ENCODE peak calls at places on chromosome 5, in seven cellular contexts. Q, Y, W, C, L, R and K are unnamed samples. For H3K4me1, the result is how much of the 10 kb centered on the place peaks cover.

GRCh38 chr5:148805323-148806290 is 20.8 kb upstream of the ADRB2 start:
- DNase-seq in Q (no peak), Y (peak), W (no peak), C (peak), L (no peak), R (no peak), K (peak)

GRCh38 chr5:133754575-133755169 is 142.3 kb upstream of the FSTL4 start:
- DNase-seq in Q (no peak), Y (peak), W (no peak), C (peak), L (no peak), R (peak), K (no peak)

GRCh38 chr5:141914154-141914743 is 9.4 kb upstream of the DELE1 start:
- DNase-seq in Q (peak), Y (peak), W (peak), C (no peak), L (peak), R (peak), K (no peak)

GRCh38 chr5:143594913-143595818 is 191.7 kb upstream of the NR3C1 start:
- DNase-seq in Q (no peak), Y (peak), W (no peak), C (peak), L (no peak), R (peak), K (no peak)

GRCh38 chr5:114898602-114899001 is 271.1 kb downstream of the TRIM36 start:
- DNase-seq in Q (no peak), Y (no peak), W (no peak), C (no peak), L (no peak), R (no peak), K (no peak)

GRCh38 chr5:15533124-15533893 is 33.3 kb downstream of the FBXL7 start:
- DNase-seq in Q (no peak), Y (peak), W (no peak), C (peak), L (no peak), R (no peak), K (no peak)

GRCh38 chr5:13382232-13382631 is 562.3 kb downstream of the DNAH5 start:
- DNase-seq in Q (no peak), Y (no peak), W (no peak), C (no peak), L (no peak), R (no peak), K (no peak)

GRCh38 chr5:160278356-160278755 is 34.0 kb downstream of the CCNJL start:
- DNase-seq in Q (no peak), Y (no peak), W (no peak), C (no peak), L (no peak), R (no peak), K (no peak)

GRCh38 chr5:149044453-149045117 is 18.3 kb downstream of the SH3TC2 start:
- DNase-seq in Q (no peak), Y (no peak), W (no peak), C (no peak), L (no peak), R (no peak), K (no peak)

GRCh38 chr5:103389846-103390245 is 131.3 kb downstream of the MACIR start:
- DNase-seq in Q (no peak), Y (no peak), W (no peak), C (no peak), L (no peak), R (no peak), K (no peak)

GRCh38 chr5:168301593-168302388 is 10.3 kb downstream of the WWC1 start:
- DNase-seq in Q (no peak), Y (peak), W (no peak), C (no peak), L (no peak), R (peak), K (no peak)

GRCh38 chr5:148120317-148120716 is 48.0 kb upstream of the SPINK14 start:
- DNase-seq in Q (no peak), Y (no peak), W (no peak), C (no peak), L (no peak), R (no peak), K (no peak)

GRCh38 chr5:140295414-140295813 is 7.5 kb downstream of the PFDN1 start:
- DNase-seq in Q (no peak), Y (peak), W (peak), C (peak), L (peak), R (peak), K (no peak)

GRCh38 chr5:53613036-53613435 is 52.6 kb downstream of the NDUFS4 start:
- DNase-seq in Q (no peak), Y (no peak), W (no peak), C (no peak), L (no peak), R (peak), K (no peak)

GRCh38 chr5:31531543-31531887 is 378 bp downstream of the DROSHA start:
- DNase-seq in Q (peak), Y (peak), W (no peak), C (no peak), L (peak), R (peak), K (peak)

GRCh38 chr5:81756016-81756415 is 5.1 kb upstream of the SSBP2 start:
- DNase-seq in Q (no peak), Y (peak), W (no peak), C (no peak), L (no peak), R (no peak), K (no peak)

GRCh38 chr5:138649316-138649720 is 74.1 kb upstream of the HSPA9 start:
- DNase-seq in Q (no peak), Y (no peak), W (no peak), C (no peak), L (no peak), R (no peak), K (no peak)

GRCh38 chr5:164580155-164580554 is 1074.7 kb downstream of the MAT2B start:
- DNase-seq in Q (no peak), Y (no peak), W (no peak), C (no peak), L (no peak), R (no peak), K (no peak)

GRCh38 chr5:96297290-96297689 is 135.8 kb downstream of the PCSK1 start:
- DNase-seq in Q (no peak), Y (peak), W (peak), C (peak), L (peak), R (peak), K (no peak)

GRCh38 chr5:56070795-56071539 is 76.2 kb upstream of the IL6ST start:
- DNase-seq in Q (no peak), Y (peak), W (no peak), C (no peak), L (no peak), R (no peak), K (no peak)

GRCh38 chr5:131661931-131662330 is 26.9 kb upstream of the RAPGEF6 start:
- DNase-seq in Q (no peak), Y (no peak), W (no peak), C (no peak), L (no peak), R (no peak), K (no peak)

GRCh38 chr5:107813559-107813958 is 142.8 kb upstream of the EFNA5 start:
- DNase-seq in Q (no peak), Y (no peak), W (no peak), C (no peak), L (no peak), R (no peak), K (no peak)

GRCh38 chr5:143495823-143496275 is 92.4 kb upstream of the NR3C1 start:
- DNase-seq in Q (no peak), Y (peak), W (no peak), C (peak), L (no peak), R (no peak), K (no peak)

GRCh38 chr5:160398806-160399205 is 1.0 kb downstream of the FAM200C start:
- DNase-seq in Q (no peak), Y (peak), W (no peak), C (peak), L (no peak), R (no peak), K (no peak)

GRCh38 chr5:142736247-142736632 is 33.9 kb upstream of the ARHGAP26 start:
- DNase-seq in Q (no peak), Y (no peak), W (no peak), C (no peak), L (no peak), R (no peak), K (no peak)

GRCh38 chr5:149069711-149070110 is 6.8 kb upstream of the SH3TC2 start:
- DNase-seq in Q (no peak), Y (no peak), W (no peak), C (no peak), L (no peak), R (no peak), K (no peak)

GRCh38 chr5:135875567-135875966 is 20.1 kb downstream of the IL9 start:
- DNase-seq in Q (no peak), Y (no peak), W (no peak), C (no peak), L (no peak), R (no peak), K (no peak)
- H3K4me1 ChIP-seq in Q (under half), Y (under half), W (under half), C (under half), L (under half), R (under half), K (under half)

GRCh38 chr5:54947187-54947586 is 38.2 kb downstream of the ESM1 start:
- DNase-seq in Q (no peak), Y (no peak), W (no peak), C (no peak), L (no peak), R (no peak), K (no peak)
- H3K4me3 ChIP-seq in Q (no peak), Y (no peak), W (no peak), C (no peak), L (no peak), R (no peak), K (no peak)

DNA sequence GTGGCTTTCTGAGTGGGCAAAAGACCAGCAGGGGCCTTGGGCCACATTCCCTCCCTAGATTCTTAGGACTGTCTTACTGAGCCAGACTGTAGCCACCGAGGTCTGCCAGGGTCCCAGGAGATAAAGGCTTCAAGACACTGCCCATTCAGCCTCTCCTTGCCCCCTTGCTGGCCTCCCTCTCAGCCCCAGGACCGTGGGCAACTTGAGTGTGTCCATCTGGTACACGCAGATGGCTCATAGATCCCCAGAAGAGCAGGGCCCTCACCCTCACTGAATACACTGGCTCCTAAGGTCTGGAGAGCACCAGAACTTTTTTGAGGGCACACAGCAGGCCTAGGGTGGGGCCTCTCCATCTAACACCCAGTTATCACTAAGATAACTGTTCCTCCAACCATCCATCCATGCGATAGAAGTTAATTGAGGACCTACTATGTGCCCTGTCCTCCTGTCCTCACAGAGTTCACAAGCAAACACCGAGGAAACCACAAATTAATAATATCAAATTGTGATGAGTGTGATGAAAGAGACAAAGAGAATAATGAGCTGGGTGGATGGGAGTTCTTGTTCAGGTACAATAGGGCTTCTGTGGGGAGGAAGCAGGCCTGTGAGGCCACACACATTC is 4.9 kb upstream of the PDGFRB start:
- DNase-seq in Q (no peak), Y (no peak), W (no peak), C (no peak), L (no peak), R (no peak), K (no peak)
- H3K4me1 ChIP-seq in Q (under half), Y (half or more), W (under half), C (under half), L (under half), R (half or more), K (under half)

DNA sequence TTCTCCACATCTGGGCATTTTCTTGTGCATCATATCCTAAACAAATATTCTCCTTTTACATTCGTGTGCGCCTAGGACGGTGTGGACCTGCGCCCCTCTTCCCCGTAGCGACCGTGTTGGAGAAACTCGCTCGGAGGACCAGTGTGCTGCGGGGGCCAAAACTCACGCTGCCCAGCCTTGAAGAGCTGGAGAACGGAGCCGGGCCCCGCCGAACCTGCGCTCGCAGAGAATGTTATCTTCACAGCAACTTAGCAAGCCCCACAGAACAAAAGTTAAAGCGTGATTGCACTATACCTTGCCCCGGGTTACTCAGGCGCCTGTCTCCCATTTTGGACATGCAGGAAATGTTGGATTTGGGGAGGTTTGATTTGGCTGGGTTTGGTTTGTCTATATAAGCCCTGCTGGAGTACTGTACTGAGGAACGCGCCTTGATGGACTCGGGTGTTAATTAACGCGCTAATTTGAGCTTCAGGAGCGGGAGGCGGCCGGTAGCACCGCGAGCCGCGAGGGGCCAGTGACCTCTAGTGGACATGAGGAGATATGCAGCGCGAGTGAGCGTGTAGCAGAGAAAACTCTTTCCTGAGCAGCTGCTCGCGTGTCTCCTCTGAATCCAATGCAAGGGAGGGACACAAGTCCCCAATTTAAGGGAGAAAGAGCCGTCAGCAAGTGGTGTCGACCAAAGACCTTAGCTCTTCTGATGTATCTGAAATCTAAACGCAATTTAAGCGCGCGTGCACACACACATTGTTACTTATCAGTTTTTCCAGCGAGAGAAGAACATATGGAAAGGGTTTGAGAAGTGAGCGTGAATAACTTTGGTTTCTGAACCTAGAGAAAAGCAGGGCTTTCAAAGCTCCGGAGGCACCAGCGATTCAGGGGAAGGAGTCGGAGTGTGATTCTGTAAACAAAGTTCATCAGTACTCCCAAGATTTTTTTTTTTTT is 192.1 kb downstream of the MEF2C start:
- DNase-seq in Q (peak), Y (peak), W (peak), C (peak), L (peak), R (peak), K (peak)
- H3K4me3 ChIP-seq in Q (peak), Y (peak), W (peak), C (no peak), L (peak), R (no peak), K (no peak)